ENCODE peak calls at places on chromosomes 3 and 15, in seven cellular contexts. D is H4; U is pons; T is activated CD4-positive, alpha-beta T cell treated with anti-CD3 and anti-CD28 coated beads, Interleukin-2, amount 10 ng/mL, durations not matched to agents 24 days and 14 days; K is stimulated activated CD4-positive, alpha-beta T cell treated with anti-CD3 and anti-CD28 coated beads, Interleukin-2, amount 100 ng/mL, for 24 hours; Q is cerebellum; O is left kidney. A is an unnamed sample.

GRCh38 chr3:87336761-87337160 is 60.4 kb upstream of the POU1F1 start:
- DNase-seq in U (no peak), T (no peak), D (no peak), Q (no peak), O (no peak), K (no peak), A (no peak)

GRCh38 chr3:184005981-184006507 is 11.6 kb downstream of the ABCC5 start:
- DNase-seq in O (peak), D (peak), T (no peak), Q (peak), K (peak), U (peak), A (no peak)

GRCh38 chr3:138042043-138042442 is 32.1 kb downstream of the CLDN18 start:
- DNase-seq in T (no peak), O (no peak), D (no peak), K (no peak), Q (no peak), U (no peak), A (no peak)

GRCh38 chr3:126925411-126926171 is 57.3 kb upstream of the PLXNA1 start:
- DNase-seq in U (peak), Q (peak), O (no peak), D (no peak), T (no peak), K (no peak), A (no peak)

GRCh38 chr3:103992469-103992868 is 1374.2 kb upstream of the ALCAM start:
- DNase-seq in U (no peak), D (no peak), T (no peak), O (no peak), K (no peak), Q (no peak), A (no peak)

GRCh38 chr15:77419050-77419835 is 661 bp downstream of the PEAK1 start:
- DNase-seq in T (peak), K (peak), O (peak), D (no peak), U (no peak), Q (peak), A (peak)

GRCh38 chr15:39124925-39125625 is 455.8 kb upstream of the THBS1 start:
- DNase-seq in D (no peak), Q (no peak), U (no peak), O (no peak), K (no peak), T (no peak), A (no peak)

GRCh38 chr3:78048698-78049097 is 1008.8 kb downstream of the ROBO2 start:
- DNase-seq in Q (no peak), T (no peak), D (peak), O (no peak), K (no peak), U (no peak), A (no peak)

GRCh38 chr3:119148493-119149180 is 2.7 kb downstream of the TEX55 start:
- DNase-seq in U (no peak), O (no peak), T (no peak), Q (no peak), D (no peak), K (no peak), A (no peak)

GRCh38 chr3:16452265-16452664 is 61.2 kb downstream of the RFTN1 start:
- DNase-seq in U (no peak), T (no peak), O (no peak), D (peak), Q (no peak), K (no peak), A (no peak)

GRCh38 chr15:70867911-70868467 is 14.0 kb upstream of the LARP6 start:
- DNase-seq in T (no peak), K (no peak), D (no peak), U (peak), Q (no peak), O (peak), A (no peak)

GRCh38 chr3:197513953-197514785 is 41.6 kb downstream of the BDH1 start:
- DNase-seq in O (no peak), K (no peak), U (no peak), D (no peak), Q (no peak), T (no peak), A (no peak)

GRCh38 chr15:57345584-57345983 is 30.7 kb upstream of the CGNL1 start:
- DNase-seq in T (no peak), K (no peak), O (peak), U (no peak), D (no peak), Q (no peak), A (no peak)

A was measured in occipital lobe.